ENCODE peak calls at places on chromosome 15, in five cellular contexts. Z is CD4-positive, alpha-beta memory T cell; M is pancreas; X is T-helper 2 cell; J is fibroblast of mammary gland. Q is an unnamed sample.

GRCh38 chr15:101013151-101013550 is 94.0 kb downstream of the LRRK1 start:
- DNase-seq in Z (no peak), M (no peak), X (no peak), J (no peak), Q (no peak)

GRCh38 chr15:92811514-92811913 is 88.6 kb upstream of the CHD2 start:
- DNase-seq in Z (no peak), M (peak), X (no peak), J (no peak), Q (no peak)

GRCh38 chr15:91711384-91712082 is 142.0 kb upstream of the SLCO3A1 start:
- DNase-seq in Z (no peak), M (no peak), X (no peak), J (no peak), Q (no peak)

GRCh38 chr15:69031013-69032001 is 16.8 kb downstream of the NOX5 start:
- DNase-seq in Z (peak), M (peak), X (no peak), J (peak), Q (peak)

GRCh38 chr15:25684521-25685215 is 178.5 kb downstream of the ATP10A start:
- DNase-seq in Z (no peak), M (no peak), X (no peak), J (peak), Q (no peak)

GRCh38 chr15:73832657-73833056 is 40.7 kb upstream of the TBC1D21 start:
- DNase-seq in Z (no peak), M (no peak), X (no peak), J (no peak), Q (no peak)

GRCh38 chr15:80275946-80276345 is 23.9 kb upstream of the CTXND1 start:
- DNase-seq in Z (no peak), M (no peak), X (no peak), J (peak), Q (no peak)

GRCh38 chr15:49490963-49491362 is 67.9 kb downstream of the FGF7 start:
- DNase-seq in Z (no peak), M (no peak), X (no peak), J (peak), Q (no peak)